ENCODE peak calls at places on chromosomes 16 and 17, in eight cellular contexts. B, I, R, U, X, T, M and Y are unnamed samples.

GRCh38 chr16:84205976-84206691 is 15.2 kb downstream of the ADAD2 start:
- DNase-seq in B (no peak), I (no peak), R (no peak), U (no peak), X (no peak), T (no peak), M (no peak), Y (no peak)

GRCh38 chr16:85524365-85524629 is 88.8 kb upstream of the GSE1 start:
- DNase-seq in B (no peak), I (no peak), R (no peak), U (no peak), X (no peak), T (no peak), M (no peak), Y (no peak)

GRCh38 chr16:84380405-84380804 is 12.1 kb downstream of the ATP2C2 start:
- DNase-seq in B (no peak), I (no peak), R (no peak), U (no peak), X (no peak), T (no peak), M (no peak), Y (no peak)

GRCh38 chr17:59757043-59757824 is 49.8 kb downstream of the VMP1 start:
- DNase-seq in B (no peak), I (no peak), R (no peak), U (no peak), X (no peak), T (no peak), M (no peak), Y (no peak)

GRCh38 chr17:19482571-19482970 is 51.1 kb upstream of the SLC47A1 start:
- DNase-seq in B (peak; percentile 72), I (no peak), R (no peak), U (no peak), X (no peak), T (peak; percentile 32), M (no peak), Y (no peak)

GRCh38 chr17:19928299-19928698 is 49.3 kb downstream of the AKAP10 start:
- DNase-seq in B (peak; percentile 25), I (peak; percentile 56), R (no peak), U (no peak), X (peak; percentile 33), T (peak; percentile 31), M (no peak), Y (peak; percentile 32)

GRCh38 chr17:73267648-73268537 is 6.2 kb upstream of the CPSF4L start:
- DNase-seq in B (no peak), I (no peak), R (no peak), U (no peak), X (no peak), T (no peak), M (no peak), Y (no peak)

GRCh38 chr16:56866955-56867830 is 2.2 kb downstream of the SLC12A3 start:
- DNase-seq in B (peak; percentile 63), I (peak; percentile 63), R (peak; percentile 52), U (peak; percentile 81), X (peak; percentile 58), T (peak; percentile 84), M (peak; percentile 75), Y (no peak)

GRCh38 chr16:88531346-88531745 is 38.9 kb upstream of the ZC3H18 start:
- DNase-seq in B (no peak), I (no peak), R (no peak), U (no peak), X (no peak), T (no peak), M (no peak), Y (no peak)

GRCh38 chr17:7048968-7049367 is 5.1 kb upstream of the SLC16A11 start:
- DNase-seq in B (no peak), I (no peak), R (no peak), U (no peak), X (no peak), T (peak; percentile 22), M (no peak), Y (no peak)

GRCh38 chr17:72175263-72175662 is 54.4 kb downstream of the SOX9 start:
- DNase-seq in B (no peak), I (no peak), R (no peak), U (no peak), X (no peak), T (no peak), M (no peak), Y (no peak)

GRCh38 chr17:44344939-44345496 is at the start of gene GRN:
- DNase-seq in B (peak; percentile 100), I (peak; percentile 99), R (peak; percentile 88), U (peak; percentile 95), X (peak; percentile 99), T (peak; percentile 100), M (peak; percentile 96), Y (peak; percentile 95)

GRCh38 chr17:2940352-2940751 is 123.1 kb downstream of the OR1D5 start:
- DNase-seq in B (no peak), I (no peak), R (no peak), U (no peak), X (no peak), T (no peak), M (no peak), Y (no peak)

GRCh38 chr17:50560931-50561750 is 626 bp downstream of the CACNA1G start:
- DNase-seq in B (no peak), I (no peak), R (no peak), U (peak; percentile 73), X (no peak), T (no peak), M (no peak), Y (no peak)